ENCODE peak calls at places on chromosomes 2 and 18, in seven cellular contexts. T, O, R, D, V, Q and W are unnamed samples.

GRCh38 chr2:97858442-97858841 is 137.3 kb downstream of the TMEM131 start:
- DNase-seq in R (no peak), D (no peak), T (no peak), V (no peak), Q (peak; percentile 32), O (no peak), W (no peak)

GRCh38 chr18:78636260-78636659 is 343.4 kb upstream of the SALL3 start:
- DNase-seq in D (no peak), V (no peak), Q (no peak), O (no peak), R (no peak), T (no peak), W (no peak)

GRCh38 chr18:36424741-36425142 is 127.2 kb downstream of the FHOD3 start:
- DNase-seq in Q (no peak), T (no peak), D (no peak), O (no peak), R (no peak), V (no peak), W (no peak)

GRCh38 chr2:74497777-74498499 is 1.5 kb downstream of the LBX2 start:
- DNase-seq in V (no peak), T (no peak), Q (peak; percentile 57), R (no peak), O (peak; percentile 46), D (peak; percentile 88), W (no peak)

GRCh38 chr2:63981702-63982103 is 37.5 kb downstream of the VPS54 start:
- DNase-seq in Q (no peak), O (no peak), T (no peak), R (no peak), V (no peak), D (no peak), W (no peak)

GRCh38 chr2:137511526-137511925 is 452.7 kb upstream of the HNMT start:
- DNase-seq in Q (no peak), V (no peak), T (no peak), D (no peak), O (no peak), R (no peak), W (no peak)

GRCh38 chr2:206071832-206072231 is 14.1 kb downstream of the INO80D start:
- DNase-seq in Q (no peak), O (no peak), D (no peak), V (no peak), T (no peak), R (no peak), W (no peak)

GRCh38 chr18:4358618-4359017 is 96.5 kb downstream of the DLGAP1 start:
- DNase-seq in V (no peak), T (no peak), Q (peak; percentile 44), D (no peak), R (no peak), O (no peak), W (no peak)

GRCh38 chr18:49322770-49323490 is 137.5 kb downstream of the DYM start:
- DNase-seq in O (no peak), V (no peak), R (no peak), T (no peak), Q (no peak), D (no peak), W (no peak)

GRCh38 chr18:69649678-69650077 is 249.0 kb downstream of the DOK6 start:
- DNase-seq in D (no peak), T (no peak), R (no peak), Q (no peak), V (no peak), O (no peak), W (no peak)

GRCh38 chr2:38390941-38391340 is 13.9 kb upstream of the ATL2 start:
- DNase-seq in Q (no peak), T (no peak), D (no peak), R (no peak), O (no peak), V (no peak), W (no peak)

GRCh38 chr2:167652401-167652800 is 595.0 kb downstream of the STK39 start:
- DNase-seq in O (no peak), D (no peak), T (peak; percentile 1), Q (no peak), R (no peak), V (no peak), W (no peak)

GRCh38 chr2:66960161-66960560 is 437.0 kb upstream of the ETAA1 start:
- DNase-seq in D (peak; percentile 46), R (no peak), O (no peak), T (no peak), V (no peak), Q (peak; percentile 6), W (no peak)

GRCh38 chr2:177342736-177343135 is 49.8 kb upstream of the AGPS start:
- DNase-seq in R (no peak), T (no peak), O (no peak), V (no peak), Q (no peak), D (no peak), W (no peak)

GRCh38 chr2:177346192-177346591 is 46.4 kb upstream of the AGPS start:
- DNase-seq in T (no peak), V (no peak), Q (no peak), O (no peak), R (no peak), D (no peak), W (no peak)

GRCh38 chr2:177347570-177347969 is 45.0 kb upstream of the AGPS start:
- DNase-seq in Q (no peak), V (no peak), T (no peak), O (no peak), D (no peak), R (no peak), W (no peak)

GRCh38 chr2:177343773-177344172 is 48.8 kb upstream of the AGPS start:
- DNase-seq in T (no peak), V (no peak), Q (no peak), R (no peak), O (no peak), D (no peak), W (no peak)

DNA sequence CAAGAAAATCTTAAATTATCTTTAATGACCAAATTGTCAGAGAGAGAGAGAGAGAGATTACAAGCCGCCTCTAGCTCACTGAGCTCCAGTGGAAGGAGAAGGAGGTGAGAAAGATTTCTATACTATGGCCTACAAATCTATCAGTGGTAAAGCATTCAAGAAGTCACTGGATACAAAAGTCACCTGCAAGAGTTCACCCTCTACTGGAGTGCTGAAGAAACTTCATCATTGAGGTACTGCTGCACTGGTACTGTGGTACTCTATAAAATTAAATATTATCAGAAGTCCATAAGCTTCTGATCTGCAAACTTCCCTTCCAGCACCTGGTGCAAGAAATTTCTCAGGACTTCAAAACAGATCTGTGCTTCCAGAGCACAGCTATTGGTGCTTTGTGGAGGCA is 48.3 kb upstream of the AGPS start:
- DNase-seq in V (no peak), T (no peak), D (no peak), O (no peak), Q (no peak), R (no peak), W (no peak)
- TF ChIP-seq CTCF in V (no peak), T (no peak), D (no peak), O (no peak), Q (no peak), R (no peak), W (no peak)

GRCh38 chr2:24824966-24825882 is 32.0 kb downstream of the CENPO start:
- DNase-seq in T (no peak), O (no peak), R (peak; percentile 34), V (no peak), Q (no peak), D (no peak), W (peak; percentile 63)
- TF ChIP-seq CTCF in T (peak; percentile 76), O (peak; percentile 54), R (peak; percentile 54), V (peak; percentile 45), Q (peak; percentile 51), D (peak; percentile 27), W (peak; percentile 73)

GRCh38 chr2:241842620-241843211 is 16.0 kb downstream of the PDCD1 start:
- DNase-seq in R (no peak), V (no peak), O (no peak), T (no peak), Q (no peak), D (peak; percentile 81), W (peak; percentile 68)

GRCh38 chr2:241843321-241844065 is 15.2 kb downstream of the PDCD1 start:
- DNase-seq in O (no peak), V (no peak), T (no peak), R (no peak), D (no peak), Q (no peak), W (peak; percentile 67)

GRCh38 chr2:241844831-241845578 is 13.7 kb downstream of the PDCD1 start:
- DNase-seq in D (no peak), Q (no peak), O (no peak), T (no peak), V (no peak), R (no peak), W (no peak)

GRCh38 chr2:241842067-241842415 is 16.7 kb downstream of the PDCD1 start:
- DNase-seq in R (no peak), Q (no peak), T (no peak), V (no peak), D (no peak), O (no peak), W (no peak)

DNA sequence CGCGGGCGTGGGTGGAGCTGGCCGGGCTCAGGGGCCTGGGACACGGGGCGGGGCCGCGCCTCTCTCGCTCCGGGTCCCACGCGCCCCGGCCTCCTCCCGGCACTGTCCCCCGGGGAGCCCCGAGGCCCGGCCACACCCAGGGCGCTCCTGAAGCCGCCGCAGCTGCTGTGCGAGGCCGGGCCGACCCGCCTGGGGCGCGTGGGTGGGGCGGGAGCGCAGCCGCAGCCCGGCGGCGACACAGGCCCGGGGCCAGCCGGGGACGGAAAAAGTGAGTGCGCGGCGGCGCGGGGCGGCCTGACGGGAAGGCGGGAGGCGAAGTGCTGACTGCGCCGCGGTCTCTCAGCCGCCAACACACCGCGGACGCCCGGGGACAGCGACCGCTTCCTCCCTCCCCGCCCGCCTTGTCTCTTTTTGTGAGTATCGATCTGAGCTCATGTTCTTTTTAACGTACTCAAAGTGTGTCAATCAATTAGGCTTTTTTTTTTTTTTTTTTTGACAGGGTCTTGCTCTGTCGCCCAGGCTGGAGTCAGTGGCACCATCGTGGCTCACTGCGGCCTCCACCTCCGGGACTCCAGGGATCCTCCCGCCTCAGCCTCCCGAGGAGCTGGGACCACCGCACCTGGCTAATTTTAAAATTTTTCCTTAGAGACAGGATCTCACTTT is 14.5 kb downstream of the PDCD1 start:
- DNase-seq in V (peak; percentile 44), O (peak; percentile 79), T (no peak), D (peak; percentile 90), R (no peak), Q (peak; percentile 79), W (peak; percentile 74)
- TF ChIP-seq CTCF in V (no peak), O (no peak), T (no peak), D (no peak), R (no peak), Q (no peak), W (no peak)

GRCh38 chr2:237599465-237600110 is 9.1 kb upstream of the RAB17 start:
- DNase-seq in T (no peak), R (no peak), V (no peak), Q (no peak), D (no peak), O (no peak), W (no peak)

GRCh38 chr2:237602409-237602808 is 11.9 kb upstream of the RAB17 start:
- DNase-seq in O (no peak), D (no peak), V (no peak), T (no peak), Q (no peak), R (no peak), W (no peak)

GRCh38 chr2:237598468-237599208 is 8.1 kb upstream of the RAB17 start:
- DNase-seq in Q (no peak), O (no peak), V (no peak), R (no peak), D (no peak), T (no peak), W (no peak)

GRCh38 chr2:237601453-237602116 is 11.1 kb upstream of the RAB17 start:
- DNase-seq in D (no peak), R (no peak), O (peak; percentile 59), T (no peak), V (no peak), Q (peak; percentile 71), W (no peak)

GRCh38 chr2:237600205-237600846 is 9.8 kb upstream of the RAB17 start:
- DNase-seq in T (peak; percentile 45), Q (no peak), O (no peak), D (no peak), R (no peak), V (peak; percentile 53), W (no peak)
- TF ChIP-seq CTCF in T (peak; percentile 41), Q (no peak), O (no peak), D (no peak), R (no peak), V (no peak), W (no peak)